ENCODE peak calls at places on chromosomes 6 and 20, in five cellular contexts. Z is T-helper 22 cell; W is stimulated activated CD8-positive, alpha-beta memory T cell treated with anti-CD3 and anti-CD28 coated beads, Interleukin-2, amount 100 ng/mL, for 1 hour; J is M059J; A is stimulated activated naive CD4-positive, alpha-beta T cell treated with Interleukin-2 at 50 U/mL for 16 hours. E is an unnamed sample.

GRCh38 chr6:111792241-111792640 is 81.0 kb downstream of the FYN start:
- DNase-seq in Z (no peak), W (no peak), J (no peak), A (no peak), E (no peak)

GRCh38 chr6:134589512-134589911 is 271.6 kb upstream of the SGK1 start:
- DNase-seq in Z (no peak), W (no peak), J (peak), A (no peak), E (no peak)

GRCh38 chr6:79947191-79948173 is at the start of gene ELOVL4:
- DNase-seq in Z (peak), W (peak), J (peak), A (peak), E (peak)

GRCh38 chr6:10778230-10778629 is 30.6 kb downstream of the TMEM14B start:
- DNase-seq in Z (no peak), W (no peak), J (no peak), A (no peak), E (no peak)

GRCh38 chr6:36963451-36964290 is 9.1 kb downstream of the PI16 start:
- DNase-seq in Z (no peak), W (no peak), J (no peak), A (peak), E (no peak)

GRCh38 chr6:36733300-36733699 is 35.7 kb downstream of the RAB44 start:
- DNase-seq in Z (no peak), W (no peak), J (no peak), A (no peak), E (no peak)

GRCh38 chr20:10111144-10111771 is 76.5 kb downstream of the ANKEF1 start:
- DNase-seq in Z (no peak), W (no peak), J (peak), A (no peak), E (no peak)

GRCh38 chr6:43771858-43772570 is 2.0 kb downstream of the VEGFA start:
- DNase-seq in Z (no peak), W (no peak), J (peak), A (peak), E (peak)

GRCh38 chr20:12287575-12287974 is 369.9 kb downstream of the BTBD3 start:
- DNase-seq in Z (no peak), W (no peak), J (peak), A (no peak), E (no peak)

GRCh38 chr20:14997791-14998190 is 660.4 kb upstream of the FLRT3 start:
- DNase-seq in Z (no peak), W (no peak), J (peak), A (no peak), E (no peak)

GRCh38 chr6:14905201-14905600 is 340.7 kb upstream of the JARID2 start:
- DNase-seq in Z (no peak), W (no peak), J (no peak), A (no peak), E (no peak)

GRCh38 chr6:111564482-111564945 is 41.2 kb downstream of the TRAF3IP2 start:
- DNase-seq in Z (no peak), W (no peak), J (peak), A (no peak), E (no peak)

GRCh38 chr6:126040826-126041225 is 54.5 kb downstream of the TRMT11 start:
- DNase-seq in Z (no peak), W (no peak), J (peak), A (no peak), E (no peak)

E was measured in cerebellar nuclear complex.